ENCODE peak calls at places on chromosomes 3 and 15, in eight cellular contexts. W is SK-N-SH; Z is foreskin fibroblast; C is activated naive CD4-positive, alpha-beta T cell treated with anti-CD3 and anti-CD28 coated beads, Interleukin-2, amount 10 ng/mL, durations not matched to agents 7 days and 5 days; J is cardiac muscle cell; S is ELF-1; T is GF-D8; Y is K562. P is an unnamed sample.

GRCh38 chr15:75508741-75509532 is 57.4 kb upstream of the SIN3A start:
- DNase-seq in C (peak), W (peak), Y (peak), T (peak), J (peak), S (peak), Z (peak), P (peak)

GRCh38 chr3:76826915-76827314 is 213.0 kb upstream of the ROBO2 start:
- DNase-seq in W (no peak), Z (no peak), C (no peak), J (no peak), S (no peak), T (no peak), Y (no peak), P (no peak)

GRCh38 chr3:118801899-118802298 is 232.7 kb downstream of the IGSF11 start:
- DNase-seq in Y (no peak), C (no peak), J (no peak), W (no peak), Z (no peak), S (no peak), T (no peak), P (no peak)

GRCh38 chr15:57703387-57703786 is 3.1 kb upstream of the POLR2M start:
- DNase-seq in W (no peak), C (peak), J (no peak), T (no peak), S (no peak), Y (no peak), Z (no peak), P (peak)

GRCh38 chr3:188649521-188649920 is 495.6 kb downstream of the LPP start:
- DNase-seq in C (no peak), S (no peak), J (no peak), W (no peak), Y (no peak), T (no peak), Z (peak), P (no peak)

GRCh38 chr15:94671845-94672524 is 440.6 kb downstream of the MCTP2 start:
- DNase-seq in S (peak), Z (no peak), C (no peak), J (peak), T (no peak), W (no peak), Y (peak), P (no peak)

GRCh38 chr3:43786102-43786952 is 95.6 kb downstream of the ABHD5 start:
- DNase-seq in T (no peak), Y (no peak), C (no peak), J (no peak), S (no peak), Z (no peak), W (peak), P (no peak)

GRCh38 chr3:42501681-42502428 is 588 bp upstream of the VIPR1 start:
- DNase-seq in T (no peak), Z (peak), S (peak), W (peak), Y (peak), J (peak), C (peak), P (peak)

GRCh38 chr15:39593071-39594055 is 12.5 kb downstream of the THBS1 start:
- DNase-seq in S (no peak), C (no peak), Z (peak), W (no peak), J (no peak), Y (no peak), T (no peak), P (no peak)

GRCh38 chr3:9808345-9809037 is 1.6 kb upstream of the TTLL3 start:
- DNase-seq in T (peak), C (peak), Y (peak), J (peak), W (peak), S (peak), Z (peak), P (peak)

GRCh38 chr3:135261916-135262315 is 466.9 kb downstream of the EPHB1 start:
- DNase-seq in C (no peak), Y (no peak), Z (no peak), T (no peak), J (no peak), W (no peak), S (no peak), P (no peak)

GRCh38 chr3:56089739-56090138 is 378.5 kb downstream of the ERC2 start:
- DNase-seq in W (no peak), Y (no peak), T (no peak), C (no peak), J (no peak), S (peak), Z (no peak), P (no peak)

GRCh38 chr15:37102315-37103021 is 2.1 kb upstream of the MEIS2 start:
- DNase-seq in Z (no peak), Y (peak), S (peak), W (no peak), C (no peak), T (no peak), J (no peak), P (no peak)

GRCh38 chr3:82163907-82164520 is 402.6 kb upstream of the GBE1 start:
- DNase-seq in C (no peak), J (no peak), S (no peak), Y (no peak), W (no peak), T (no peak), Z (no peak), P (no peak)

GRCh38 chr3:23738946-23739345 is 66.8 kb upstream of the UBE2E1 start:
- DNase-seq in Y (no peak), Z (no peak), J (no peak), C (no peak), W (no peak), T (no peak), S (no peak), P (no peak)

GRCh38 chr3:138921316-138922292 is 25.3 kb downstream of the FOXL2 start:
- DNase-seq in W (no peak), S (peak), Y (no peak), J (no peak), C (no peak), Z (peak), T (no peak), P (no peak)

GRCh38 chr15:31811641-31812040 is 218.7 kb upstream of the CHRNA7 start:
- DNase-seq in Y (no peak), Z (no peak), W (no peak), C (no peak), T (no peak), J (no peak), S (no peak), P (no peak)

GRCh38 chr3:52041118-52041847 is 15.1 kb downstream of the DUSP7 start:
- DNase-seq in S (peak), T (no peak), Y (no peak), W (peak), Z (no peak), J (no peak), C (no peak), P (no peak)

GRCh38 chr3:117745516-117745915 is 1035.9 kb downstream of the TUSC7 start:
- DNase-seq in T (no peak), J (no peak), S (no peak), Z (no peak), Y (no peak), W (no peak), C (no peak), P (no peak)

GRCh38 chr3:535566-536416 is 339.2 kb downstream of the CHL1 start:
- DNase-seq in T (no peak), S (no peak), W (peak), Y (peak), C (no peak), Z (no peak), J (peak), P (no peak)

GRCh38 chr3:105822171-105823123 is 46.4 kb downstream of the CBLB start:
- DNase-seq in S (no peak), T (no peak), C (no peak), Z (no peak), J (peak), Y (no peak), W (no peak), P (no peak)

GRCh38 chr15:100623301-100623700 is 20.9 kb downstream of the ASB7 start:
- DNase-seq in Y (no peak), S (no peak), C (no peak), W (no peak), J (no peak), Z (peak), T (no peak), P (no peak)

GRCh38 chr15:51318382-51319150 is 19.8 kb downstream of the CYP19A1 start:
- DNase-seq in S (no peak), Y (no peak), J (no peak), T (no peak), C (no peak), W (no peak), Z (no peak), P (no peak)

GRCh38 chr15:85005744-85006143 is 24.1 kb downstream of the PDE8A start:
- DNase-seq in C (no peak), W (no peak), Z (no peak), S (no peak), J (no peak), T (no peak), Y (no peak), P (no peak)

GRCh38 chr15:25846377-25846776 is 16.8 kb downstream of the ATP10A start:
- DNase-seq in J (no peak), T (no peak), S (no peak), W (no peak), Y (no peak), C (peak), Z (no peak), P (peak)

GRCh38 chr3:36923981-36924747 is 20.7 kb downstream of the TRANK1 start:
- DNase-seq in W (no peak), J (peak), Y (no peak), S (peak), Z (no peak), C (no peak), T (no peak), P (no peak)

GRCh38 chr15:76994971-76995945 is at the start of gene PSTPIP1:
- DNase-seq in J (no peak), Y (no peak), T (peak), S (no peak), Z (no peak), C (peak), W (peak), P (peak)

GRCh38 chr3:175383366-175383765 is 524.2 kb downstream of the NAALADL2 start:
- DNase-seq in Y (no peak), J (no peak), T (no peak), W (no peak), Z (no peak), C (no peak), S (no peak), P (no peak)